ENCODE peak calls at places on chromosomes 3 and 15, in ten cellular contexts. O, F, B, H, A, I, X, R, V and Y are unnamed samples.

GRCh38 chr3:37988931-37989525 is 1.6 kb upstream of the VILL start:
- DNase-seq in O (no peak), F (no peak), B (no peak), H (peak; percentile 1), A (no peak), I (no peak), X (no peak), R (no peak), V (no peak), Y (no peak)

GRCh38 chr3:141498592-141499223 is 11.9 kb downstream of the RASA2 start:
- DNase-seq in O (peak; percentile 47), F (no peak), B (no peak), H (peak; percentile 61), A (peak; percentile 29), I (no peak), X (no peak), R (peak; percentile 99), V (no peak), Y (no peak)

GRCh38 chr3:156161172-156161571 is 40.8 kb downstream of the KCNAB1 start:
- DNase-seq in O (no peak), F (no peak), B (peak; percentile 74), H (no peak), A (peak; percentile 14), I (no peak), X (no peak), R (no peak), V (no peak), Y (no peak)

GRCh38 chr3:53072653-53073552 is 27.0 kb upstream of the SFMBT1 start:
- DNase-seq in O (peak; percentile 23), F (peak; percentile 85), B (peak; percentile 84), H (peak; percentile 85), A (peak; percentile 79), I (peak; percentile 90), X (peak; percentile 61), R (peak; percentile 80), V (peak; percentile 73), Y (peak; percentile 72)

GRCh38 chr3:129410971-129411370 is 17.5 kb downstream of the EFCAB12 start:
- DNase-seq in O (no peak), F (no peak), B (no peak), H (no peak), A (no peak), I (no peak), X (no peak), R (no peak), V (no peak), Y (no peak)

GRCh38 chr3:97389883-97390282 is 374.7 kb upstream of the ARL6 start:
- DNase-seq in O (no peak), F (no peak), B (no peak), H (no peak), A (no peak), I (no peak), X (no peak), R (no peak), V (no peak), Y (no peak)

GRCh38 chr15:22232675-22233074 is 152.3 kb downstream of the OR4M2 start:
- DNase-seq in O (no peak), F (no peak), B (no peak), H (no peak), A (no peak), I (no peak), X (no peak), R (no peak), V (no peak), Y (no peak)

GRCh38 chr15:96268421-96269204 is 61.9 kb upstream of the NR2F2 start:
- DNase-seq in O (no peak), F (no peak), B (peak; percentile 72), H (no peak), A (peak; percentile 77), I (no peak), X (no peak), R (no peak), V (peak; percentile 42), Y (no peak)

GRCh38 chr3:134625885-134626741 is 24.7 kb downstream of the KY start:
- DNase-seq in O (no peak), F (no peak), B (no peak), H (no peak), A (no peak), I (no peak), X (no peak), R (no peak), V (no peak), Y (peak; percentile 6)

GRCh38 chr3:134625462-134625861 is 25.4 kb downstream of the KY start:
- DNase-seq in O (no peak), F (no peak), B (no peak), H (no peak), A (no peak), I (no peak), X (no peak), R (no peak), V (no peak), Y (no peak)

GRCh38 chr3:134627831-134628230 is 23.0 kb downstream of the KY start:
- DNase-seq in O (no peak), F (no peak), B (peak; percentile 44), H (no peak), A (peak; percentile 24), I (no peak), X (no peak), R (no peak), V (peak; percentile 38), Y (peak; percentile 3)

GRCh38 chr3:134628884-134629283 is 21.9 kb downstream of the KY start:
- DNase-seq in O (no peak), F (no peak), B (no peak), H (no peak), A (no peak), I (no peak), X (no peak), R (no peak), V (no peak), Y (peak; percentile 0)

GRCh38 chr3:134630506-134630905 is 20.3 kb downstream of the KY start:
- DNase-seq in O (no peak), F (no peak), B (peak; percentile 41), H (no peak), A (peak; percentile 63), I (no peak), X (no peak), R (no peak), V (peak; percentile 15), Y (peak; percentile 6)
- TF ChIP-seq CTCF in O (peak; percentile 40), F (peak; percentile 53), B (peak; percentile 63), H (no peak), A (peak; percentile 79), I (no peak), X (no peak), R (peak; percentile 47), V (peak; percentile 49), Y (peak; percentile 35)

GRCh38 chr3:32217339-32217738 is 21.1 kb upstream of the CMTM8 start:
- DNase-seq in O (no peak), F (no peak), B (no peak), H (no peak), A (no peak), I (no peak), X (no peak), R (no peak), V (no peak), Y (no peak)

GRCh38 chr3:32220006-32220405 is 18.5 kb upstream of the CMTM8 start:
- DNase-seq in O (no peak), F (no peak), B (peak; percentile 31), H (no peak), A (peak; percentile 79), I (no peak), X (no peak), R (no peak), V (no peak), Y (no peak)

GRCh38 chr3:32215185-32215584 is 23.3 kb upstream of the CMTM8 start:
- DNase-seq in O (no peak), F (no peak), B (no peak), H (no peak), A (no peak), I (no peak), X (no peak), R (no peak), V (no peak), Y (no peak)

GRCh38 chr3:32219537-32219936 is 18.9 kb upstream of the CMTM8 start:
- DNase-seq in O (no peak), F (no peak), B (no peak), H (no peak), A (no peak), I (no peak), X (no peak), R (no peak), V (no peak), Y (no peak)

DNA sequence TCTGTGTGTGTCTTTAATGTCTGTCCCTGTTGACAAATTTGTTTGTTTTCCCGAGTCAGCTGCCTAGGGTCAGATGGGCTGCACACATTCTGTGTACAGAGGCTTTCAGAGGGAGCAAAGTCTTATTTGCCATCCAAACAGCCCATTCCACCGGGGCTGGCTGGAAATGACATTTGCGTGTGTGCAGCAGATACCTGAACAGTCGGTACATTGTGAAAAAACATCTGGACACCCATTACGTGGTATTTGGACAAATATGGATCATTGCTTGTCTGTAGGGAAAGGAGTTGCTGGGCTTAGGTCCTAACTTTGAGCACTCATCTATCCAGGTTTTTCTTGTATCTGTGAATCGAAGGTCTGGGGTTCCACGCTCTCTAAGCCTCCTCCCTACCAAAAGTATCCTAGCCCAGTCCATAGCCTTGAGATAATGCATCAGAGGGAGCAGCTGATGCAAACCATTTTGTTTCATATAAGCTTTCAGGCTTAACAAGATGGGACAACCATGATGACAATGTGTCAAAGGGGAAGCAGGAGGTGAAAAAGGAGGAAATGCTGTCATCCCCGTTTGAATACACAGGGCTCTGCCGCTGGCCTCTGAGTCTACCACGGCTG is 22.2 kb upstream of the CMTM8 start:
- DNase-seq in O (no peak), F (no peak), B (no peak), H (no peak), A (no peak), I (no peak), X (no peak), R (no peak), V (no peak), Y (peak; percentile 56)
- TF ChIP-seq CTCF in O (no peak), F (no peak), B (no peak), H (no peak), A (no peak), I (no peak), X (no peak), R (no peak), V (no peak), Y (no peak)

GRCh38 chr3:49339947-49340800 is at the start of gene USP4:
- DNase-seq in O (peak; percentile 66), F (peak; percentile 92), B (peak; percentile 92), H (peak; percentile 95), A (peak; percentile 94), I (peak; percentile 81), X (peak; percentile 49), R (peak; percentile 93), V (peak; percentile 82), Y (peak; percentile 77)
- TF ChIP-seq CTCF in O (peak; percentile 47), F (peak; percentile 51), B (peak; percentile 33), H (peak; percentile 8), A (peak; percentile 80), I (no peak), X (no peak), R (peak; percentile 46), V (peak; percentile 62), Y (peak; percentile 46)

GRCh38 chr15:60076055-60076454 is 71.9 kb downstream of the FOXB1 start:
- DNase-seq in O (no peak), F (no peak), B (no peak), H (no peak), A (no peak), I (no peak), X (no peak), R (no peak), V (no peak), Y (no peak)

GRCh38 chr15:60076582-60077263 is 72.6 kb downstream of the FOXB1 start:
- DNase-seq in O (no peak), F (no peak), B (no peak), H (no peak), A (no peak), I (no peak), X (no peak), R (no peak), V (no peak), Y (no peak)

GRCh38 chr15:60081976-60082375 is 77.9 kb downstream of the FOXB1 start:
- DNase-seq in O (no peak), F (no peak), B (no peak), H (no peak), A (no peak), I (no peak), X (no peak), R (no peak), V (no peak), Y (no peak)

GRCh38 chr15:60077581-60078359 is 73.7 kb downstream of the FOXB1 start:
- DNase-seq in O (no peak), F (no peak), B (no peak), H (no peak), A (no peak), I (no peak), X (no peak), R (no peak), V (no peak), Y (no peak)

GRCh38 chr15:60079210-60079609 is 75.1 kb downstream of the FOXB1 start:
- DNase-seq in O (no peak), F (peak; percentile 7), B (peak; percentile 26), H (no peak), A (peak; percentile 43), I (peak; percentile 11), X (no peak), R (no peak), V (no peak), Y (no peak)
- TF ChIP-seq CTCF in O (peak; percentile 15), F (peak; percentile 44), B (peak; percentile 57), H (no peak), A (peak; percentile 57), I (peak; percentile 67), X (no peak), R (peak; percentile 33), V (peak; percentile 35), Y (peak; percentile 57)